ENCODE peak calls at places on chromosomes 12 and 14, in four cellular contexts. K is thoracic aorta, L is fibroblast of villous mesenchyme, Y is brain microvascular endothelial cell. D is an unnamed sample.
A peak's percentile ranks its signal among the peaks of the same experiment; 100 is the strongest.

GRCh38 chr12:14770495-14771313 is 32.6 kb downstream of the WBP11 start:
- DNase-seq in K (peak; percentile 94), L (peak; percentile 95), Y (peak; percentile 95), D (peak; percentile 93)

GRCh38 chr12:130766470-130766869 is 50.4 kb upstream of the RIMBP2 start:
- DNase-seq in Y (no peak), L (no peak), K (no peak), D (no peak)

GRCh38 chr12:42704810-42705401 is 115.4 kb upstream of the PRICKLE1 start:
- DNase-seq in K (no peak), L (no peak), Y (no peak), D (no peak)

GRCh38 chr12:49689785-49690184 is 17.4 kb downstream of the FMNL3 start:
- DNase-seq in K (no peak), Y (no peak), L (peak; percentile 68), D (no peak)

GRCh38 chr14:99839696-99840095 is 46.5 kb downstream of the EML1 start:
- DNase-seq in K (no peak), Y (no peak), L (no peak), D (no peak)

GRCh38 chr14:101233391-101233790 is 327.9 kb upstream of the DIO3 start:
- DNase-seq in K (no peak), L (no peak), Y (no peak), D (no peak)

GRCh38 chr12:69331482-69331845 is 16.7 kb upstream of the LYZ start:
- DNase-seq in L (no peak), K (no peak), Y (no peak), D (no peak)

GRCh38 chr14:56195727-56196126 is 77.5 kb downstream of the PELI2 start:
- DNase-seq in K (no peak), Y (no peak), L (peak; percentile 77), D (peak; percentile 75)

GRCh38 chr12:42504049-42504448 is 85.5 kb downstream of the PRICKLE1 start:
- DNase-seq in K (no peak), L (peak; percentile 8), Y (peak; percentile 9), D (peak; percentile 29)

GRCh38 chr12:85765443-85765842 is 70.8 kb downstream of the RASSF9 start:
- DNase-seq in L (no peak), K (no peak), Y (no peak), D (peak; percentile 5)

GRCh38 chr12:58966939-58967338 is 46.6 kb upstream of the LRIG3 start:
- DNase-seq in K (no peak), L (peak; percentile 8), Y (peak; percentile 4), D (peak; percentile 41)

GRCh38 chr12:1439201-1439600 is 155.2 kb downstream of the FBXL14 start:
- DNase-seq in Y (no peak), K (no peak), L (no peak), D (no peak)

GRCh38 chr14:64673748-64674147 is 30.5 kb upstream of the PLEKHG3 start:
- DNase-seq in L (no peak), Y (no peak), K (no peak), D (no peak)

GRCh38 chr12:120832712-120833111 is 71.4 kb downstream of the SPPL3 start:
- DNase-seq in L (no peak), Y (no peak), K (no peak), D (no peak)

GRCh38 chr12:16218934-16219718 is 58.4 kb downstream of the SLC15A5 start:
- DNase-seq in K (no peak), Y (no peak), L (no peak), D (no peak)

GRCh38 chr14:103105580-103106168 is 11.1 kb downstream of the EXOC3L4 start:
- DNase-seq in K (no peak), L (no peak), Y (no peak), D (no peak)
- TF ChIP-seq CTCF in K (no peak), L (no peak), Y (peak; percentile 23), D (no peak)

DNA sequence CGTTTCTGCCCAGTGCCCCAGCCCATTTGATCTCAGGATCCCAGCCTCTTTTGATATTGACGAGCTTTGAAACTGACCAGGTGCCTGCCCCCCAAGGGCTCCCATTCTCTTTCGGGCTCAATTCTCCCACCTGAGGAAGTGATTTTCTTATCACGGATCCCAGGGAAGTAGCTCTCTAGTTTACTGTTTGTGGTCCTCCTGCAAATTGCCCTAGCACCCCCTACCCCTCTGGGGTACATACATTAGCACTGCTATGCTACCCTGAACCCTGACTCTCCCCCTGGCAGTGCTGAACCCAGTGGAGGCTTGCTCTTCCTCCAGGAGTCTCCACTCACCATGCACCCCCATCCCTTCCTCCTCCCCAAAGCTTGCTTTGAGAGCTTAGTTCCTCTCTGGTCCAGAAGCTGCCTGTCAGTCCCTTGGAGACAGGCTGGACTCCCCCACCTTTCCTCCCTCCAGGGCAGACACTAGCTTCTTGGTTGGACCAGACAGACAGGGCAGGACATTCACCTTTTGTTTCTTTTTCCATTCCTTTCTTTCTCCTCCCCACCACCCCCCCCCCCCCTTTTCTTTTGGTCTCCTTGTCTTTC is 4.4 kb upstream of the TBX3 start:
- DNase-seq in L (no peak), K (no peak), Y (no peak), D (no peak)
- H3K4me3 ChIP-seq in L (no peak overlapping the region), K (no peak overlapping the region), Y (no peak overlapping the region), D (no peak overlapping the region)

GRCh38 chr14:20350860-20351259 is 7.4 kb downstream of the PARP2 start:
- DNase-seq in Y (no peak), L (peak; percentile 44), K (no peak), D (peak; percentile 20)
- TF ChIP-seq CTCF in Y (peak; percentile 49), L (peak; percentile 53), K (peak; percentile 19), D (peak; percentile 31)

DNA sequence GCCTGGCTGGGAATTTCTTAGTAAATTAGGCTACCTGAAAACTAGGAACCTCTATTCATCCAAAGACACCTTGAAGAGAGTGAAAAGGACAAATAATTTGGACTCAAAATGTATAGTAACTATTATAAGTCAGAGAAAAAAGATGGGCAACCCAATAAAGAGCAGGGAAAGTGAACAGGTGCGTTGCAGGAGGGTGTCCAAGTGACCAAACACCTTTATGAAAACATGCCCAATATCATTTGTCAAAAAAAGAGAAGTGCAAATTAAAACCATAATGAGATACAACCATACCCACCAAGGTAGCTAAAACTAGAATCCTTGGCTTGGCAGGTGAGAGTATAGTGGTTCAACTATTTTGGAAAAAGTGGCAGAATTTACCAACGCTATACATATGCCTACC is 24.9 kb upstream of the PLD4 start:
- DNase-seq in L (no peak), Y (no peak), K (no peak), D (no peak)
- H3K4me3 ChIP-seq in L (no peak overlapping the region), Y (no peak overlapping the region), K (no peak overlapping the region), D (no peak overlapping the region)

GRCh38 chr14:35991356-35991755 is 165.2 kb downstream of the BRMS1L start:
- DNase-seq in K (no peak), L (no peak), Y (no peak), D (no peak)
- TF ChIP-seq CTCF in K (no peak), L (no peak), Y (no peak), D (no peak)

DNA sequence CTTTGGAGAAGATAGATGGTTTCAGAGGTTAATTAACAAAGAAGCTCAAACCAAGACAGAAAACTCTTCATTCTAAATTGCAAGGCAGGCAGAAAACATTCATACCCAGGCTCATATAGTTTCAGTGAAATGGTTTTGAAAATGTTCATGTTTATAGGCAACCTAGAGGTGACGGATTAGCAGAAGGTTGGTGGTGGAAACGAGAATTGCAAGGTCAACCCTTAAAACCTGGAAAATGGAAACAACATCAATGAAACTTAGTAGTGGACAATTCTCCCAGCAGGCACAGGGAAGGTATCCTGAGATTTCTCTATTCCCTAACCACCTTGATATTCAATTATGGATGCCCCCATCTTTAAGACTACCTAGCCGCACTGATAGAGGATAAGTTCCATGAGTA is 965 bp downstream of the CD163 start:
- DNase-seq in K (no peak), L (no peak), Y (no peak), D (no peak)
- H3K4me3 ChIP-seq in K (peak overlapping the region; percentile 42), L (no peak overlapping the region), Y (no peak overlapping the region), D (no peak overlapping the region)

GRCh38 chr14:69363055-69363454 is 35.0 kb downstream of the ERH start:
- DNase-seq in Y (peak; percentile 21), L (peak; percentile 14), K (no peak), D (peak; percentile 53)
- TF ChIP-seq CTCF in Y (peak; percentile 76), L (peak; percentile 37), K (peak; percentile 50), D (peak; percentile 60)

GRCh38 chr12:32756476-32757158 is 920 bp upstream of the YARS2 start:
- DNase-seq in L (no peak), K (no peak), Y (no peak), D (peak; percentile 6)
- H3K4me3 ChIP-seq in L (no peak overlapping the region), K (peak overlapping the region; percentile 81), Y (peak overlapping the region; percentile 97), D (no peak overlapping the region)